ENCODE peak calls at places on chromosomes 12 and 14, in nine cellular contexts. One of them, this sample, is unnamed.

GRCh38 chr12:112347521-112347920 is 34.7 kb downstream of the HECTD4 start:
- DNase-seq in AG10803: peak; percentile 78
- DNase-seq in CD4-positive, alpha-beta T cell: no peak
- DNase-seq in heart right ventricle: no peak
- DNase-seq in fibroblast of lung: peak; percentile 93
- DNase-seq in astrocyte of the spinal cord: peak; percentile 96
- DNase-seq in cardiac fibroblast: peak; percentile 81
- DNase-seq in epithelial cell of proximal tubule: no peak
- DNase-seq in uterus: no peak
- DNase-seq in this sample: no peak

GRCh38 chr14:99242816-99243795 is 28.9 kb downstream of the BCL11B start:
- DNase-seq in fibroblast of lung: no peak
- DNase-seq in AG10803: no peak
- DNase-seq in uterus: no peak
- DNase-seq in cardiac fibroblast: no peak
- DNase-seq in epithelial cell of proximal tubule: no peak
- DNase-seq in heart right ventricle: no peak
- DNase-seq in CD4-positive, alpha-beta T cell: peak; percentile 54
- DNase-seq in astrocyte of the spinal cord: no peak
- DNase-seq in this sample: no peak

GRCh38 chr12:15599266-15600037 is 189.7 kb downstream of the EPS8 start:
- DNase-seq in cardiac fibroblast: peak; percentile 92
- DNase-seq in heart right ventricle: peak; percentile 70
- DNase-seq in uterus: peak; percentile 28
- DNase-seq in CD4-positive, alpha-beta T cell: no peak
- DNase-seq in AG10803: peak; percentile 77
- DNase-seq in epithelial cell of proximal tubule: peak; percentile 65
- DNase-seq in fibroblast of lung: peak; percentile 92
- DNase-seq in astrocyte of the spinal cord: peak; percentile 88
- DNase-seq in this sample: peak; percentile 27

GRCh38 chr12:46386877-46387629 is 14.5 kb upstream of the SLC38A2 start:
- DNase-seq in heart right ventricle: peak; percentile 61
- DNase-seq in uterus: peak; percentile 54
- DNase-seq in CD4-positive, alpha-beta T cell: no peak
- DNase-seq in epithelial cell of proximal tubule: no peak
- DNase-seq in cardiac fibroblast: peak; percentile 91
- DNase-seq in astrocyte of the spinal cord: peak; percentile 13
- DNase-seq in AG10803: peak; percentile 77
- DNase-seq in fibroblast of lung: peak; percentile 77
- DNase-seq in this sample: no peak

GRCh38 chr12:103855036-103855712 is 14.1 kb upstream of the NT5DC3 start:
- DNase-seq in astrocyte of the spinal cord: peak; percentile 91
- DNase-seq in epithelial cell of proximal tubule: no peak
- DNase-seq in CD4-positive, alpha-beta T cell: no peak
- DNase-seq in fibroblast of lung: peak; percentile 95
- DNase-seq in uterus: no peak
- DNase-seq in cardiac fibroblast: peak; percentile 73
- DNase-seq in AG10803: peak; percentile 47
- DNase-seq in heart right ventricle: no peak
- DNase-seq in this sample: no peak

GRCh38 chr12:114666746-114667668 is 17.0 kb downstream of the TBX3 start:
- DNase-seq in uterus: no peak
- DNase-seq in epithelial cell of proximal tubule: no peak
- DNase-seq in CD4-positive, alpha-beta T cell: no peak
- DNase-seq in astrocyte of the spinal cord: peak; percentile 15
- DNase-seq in heart right ventricle: no peak
- DNase-seq in fibroblast of lung: no peak
- DNase-seq in cardiac fibroblast: no peak
- DNase-seq in AG10803: no peak
- DNase-seq in this sample: no peak

GRCh38 chr14:100875126-100875525 is 28.4 kb downstream of the RTL1 start:
- DNase-seq in heart right ventricle: no peak
- DNase-seq in astrocyte of the spinal cord: no peak
- DNase-seq in cardiac fibroblast: no peak
- DNase-seq in fibroblast of lung: no peak
- DNase-seq in epithelial cell of proximal tubule: no peak
- DNase-seq in uterus: no peak
- DNase-seq in AG10803: no peak
- DNase-seq in CD4-positive, alpha-beta T cell: no peak
- DNase-seq in this sample: no peak

GRCh38 chr14:34387974-34388533 is 74.0 kb downstream of the SPTSSA start:
- DNase-seq in cardiac fibroblast: no peak
- DNase-seq in astrocyte of the spinal cord: no peak
- DNase-seq in CD4-positive, alpha-beta T cell: no peak
- DNase-seq in fibroblast of lung: peak; percentile 36
- DNase-seq in heart right ventricle: no peak
- DNase-seq in uterus: no peak
- DNase-seq in AG10803: no peak
- DNase-seq in epithelial cell of proximal tubule: no peak
- DNase-seq in this sample: no peak

GRCh38 chr14:93207468-93208308 is 632 bp downstream of the UBR7 start:
- DNase-seq in epithelial cell of proximal tubule: no peak
- DNase-seq in astrocyte of the spinal cord: peak; percentile 66
- DNase-seq in CD4-positive, alpha-beta T cell: no peak
- DNase-seq in heart right ventricle: peak; percentile 54
- DNase-seq in AG10803: peak; percentile 48
- DNase-seq in cardiac fibroblast: peak; percentile 61
- DNase-seq in uterus: peak; percentile 44
- DNase-seq in fibroblast of lung: peak; percentile 65
- DNase-seq in this sample: no peak

GRCh38 chr12:127401005-127401404 is 866.0 kb upstream of the TMEM132C start:
- DNase-seq in fibroblast of lung: peak; percentile 75
- DNase-seq in astrocyte of the spinal cord: peak; percentile 32
- DNase-seq in epithelial cell of proximal tubule: no peak
- DNase-seq in AG10803: peak; percentile 57
- DNase-seq in cardiac fibroblast: peak; percentile 65
- DNase-seq in heart right ventricle: no peak
- DNase-seq in uterus: no peak
- DNase-seq in CD4-positive, alpha-beta T cell: no peak
- DNase-seq in this sample: no peak

GRCh38 chr12:46663297-46663696 is 162.5 kb downstream of the SLC38A4 start:
- DNase-seq in fibroblast of lung: no peak
- DNase-seq in CD4-positive, alpha-beta T cell: no peak
- DNase-seq in uterus: no peak
- DNase-seq in heart right ventricle: no peak
- DNase-seq in astrocyte of the spinal cord: no peak
- DNase-seq in AG10803: no peak
- DNase-seq in epithelial cell of proximal tubule: no peak
- DNase-seq in cardiac fibroblast: no peak
- DNase-seq in this sample: no peak

GRCh38 chr14:63174760-63175191 is 29.5 kb upstream of the RHOJ start:
- DNase-seq in astrocyte of the spinal cord: peak; percentile 79
- DNase-seq in uterus: no peak
- DNase-seq in cardiac fibroblast: peak; percentile 88
- DNase-seq in CD4-positive, alpha-beta T cell: no peak
- DNase-seq in fibroblast of lung: peak; percentile 98
- DNase-seq in AG10803: peak; percentile 69
- DNase-seq in epithelial cell of proximal tubule: peak; percentile 13
- DNase-seq in heart right ventricle: peak; percentile 51
- DNase-seq in this sample: no peak

GRCh38 chr12:78494911-78495310 is 369.7 kb upstream of the SYT1 start:
- DNase-seq in fibroblast of lung: peak; percentile 56
- DNase-seq in heart right ventricle: no peak
- DNase-seq in astrocyte of the spinal cord: peak; percentile 42
- DNase-seq in AG10803: peak; percentile 54
- DNase-seq in cardiac fibroblast: peak; percentile 47
- DNase-seq in epithelial cell of proximal tubule: no peak
- DNase-seq in uterus: no peak
- DNase-seq in CD4-positive, alpha-beta T cell: no peak
- DNase-seq in this sample: no peak

GRCh38 chr12:65540140-65540539 is 261.7 kb downstream of the MSRB3 start:
- DNase-seq in astrocyte of the spinal cord: no peak
- DNase-seq in AG10803: no peak
- DNase-seq in uterus: no peak
- DNase-seq in cardiac fibroblast: no peak
- DNase-seq in heart right ventricle: no peak
- DNase-seq in CD4-positive, alpha-beta T cell: no peak
- DNase-seq in epithelial cell of proximal tubule: no peak
- DNase-seq in fibroblast of lung: no peak
- DNase-seq in this sample: no peak

GRCh38 chr14:76784266-76784874 is 23.1 kb downstream of the VASH1 start:
- DNase-seq in epithelial cell of proximal tubule: no peak
- DNase-seq in heart right ventricle: no peak
- DNase-seq in cardiac fibroblast: no peak
- DNase-seq in astrocyte of the spinal cord: no peak
- DNase-seq in fibroblast of lung: no peak
- DNase-seq in AG10803: no peak
- DNase-seq in uterus: no peak
- DNase-seq in CD4-positive, alpha-beta T cell: no peak
- DNase-seq in this sample: no peak

GRCh38 chr12:6532927-6533652 is 1.2 kb upstream of the GAPDH start:
- DNase-seq in epithelial cell of proximal tubule: no peak
- DNase-seq in uterus: peak; percentile 65
- DNase-seq in astrocyte of the spinal cord: peak; percentile 75
- DNase-seq in CD4-positive, alpha-beta T cell: no peak
- DNase-seq in heart right ventricle: peak; percentile 71
- DNase-seq in cardiac fibroblast: peak; percentile 71
- DNase-seq in AG10803: peak; percentile 75
- DNase-seq in fibroblast of lung: peak; percentile 70
- DNase-seq in this sample: no peak

GRCh38 chr14:82854851-82855250 is 1321.2 kb upstream of the SEL1L start:
- DNase-seq in uterus: no peak
- DNase-seq in epithelial cell of proximal tubule: no peak
- DNase-seq in AG10803: no peak
- DNase-seq in cardiac fibroblast: no peak
- DNase-seq in heart right ventricle: no peak
- DNase-seq in fibroblast of lung: no peak
- DNase-seq in astrocyte of the spinal cord: no peak
- DNase-seq in CD4-positive, alpha-beta T cell: no peak
- DNase-seq in this sample: no peak

GRCh38 chr12:2273288-2273687 is 220.5 kb downstream of the CACNA1C start:
- DNase-seq in uterus: peak; percentile 63
- DNase-seq in astrocyte of the spinal cord: peak; percentile 68
- DNase-seq in epithelial cell of proximal tubule: no peak
- DNase-seq in fibroblast of lung: peak; percentile 70
- DNase-seq in heart right ventricle: no peak
- DNase-seq in AG10803: peak; percentile 80
- DNase-seq in CD4-positive, alpha-beta T cell: no peak
- DNase-seq in cardiac fibroblast: peak; percentile 71
- DNase-seq in this sample: no peak
- TF ChIP-seq CTCF in uterus: peak; percentile 39
- TF ChIP-seq CTCF in astrocyte of the spinal cord: peak; percentile 63
- TF ChIP-seq CTCF in epithelial cell of proximal tubule: peak; percentile 40
- TF ChIP-seq CTCF in fibroblast of lung: peak; percentile 67
- TF ChIP-seq CTCF in heart right ventricle: peak; percentile 62
- TF ChIP-seq CTCF in AG10803: peak; percentile 59
- TF ChIP-seq CTCF in CD4-positive, alpha-beta T cell: no peak
- TF ChIP-seq CTCF in cardiac fibroblast: peak; percentile 41
- TF ChIP-seq CTCF in this sample: no peak

DNA sequence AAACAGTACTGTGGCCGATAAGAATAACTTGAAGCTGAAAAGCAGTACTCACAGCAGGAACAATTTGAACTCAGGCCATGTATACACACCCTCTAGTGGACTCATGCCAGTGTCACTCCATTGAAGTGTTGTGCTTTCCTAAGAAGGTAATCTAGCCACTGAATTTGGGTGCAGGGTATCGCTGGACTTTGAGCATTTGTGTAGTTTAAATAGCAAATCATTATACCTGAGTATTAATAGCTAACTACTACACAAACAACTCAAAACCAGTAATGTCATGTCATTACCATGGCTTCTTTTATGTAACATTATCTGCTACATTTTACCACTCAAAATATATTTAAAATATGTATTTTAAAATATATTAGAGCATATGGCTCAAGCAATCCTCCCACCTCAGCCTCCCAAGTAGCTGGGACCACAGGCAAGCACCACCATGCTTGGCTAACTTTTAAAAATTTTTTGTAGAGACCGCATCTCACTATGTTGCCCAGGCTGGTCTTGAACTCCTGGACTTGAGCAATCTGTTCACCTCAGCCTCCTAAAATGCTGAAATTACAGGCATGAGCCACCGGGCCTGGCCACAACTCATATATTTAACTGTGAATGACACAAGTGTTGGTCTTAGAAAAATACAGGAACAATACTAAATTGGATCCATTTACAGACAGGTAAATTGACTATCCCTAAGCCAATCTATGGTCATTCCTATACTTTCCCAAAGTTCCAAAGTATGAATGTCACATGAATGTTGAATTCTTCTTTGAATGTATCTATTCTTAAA is 25.6 kb upstream of the ARID4A start:
- DNase-seq in epithelial cell of proximal tubule: peak; percentile 59
- DNase-seq in AG10803: peak; percentile 22
- DNase-seq in heart right ventricle: peak; percentile 53
- DNase-seq in CD4-positive, alpha-beta T cell: no peak
- DNase-seq in cardiac fibroblast: peak; percentile 53
- DNase-seq in uterus: no peak
- DNase-seq in astrocyte of the spinal cord: peak; percentile 67
- DNase-seq in fibroblast of lung: peak; percentile 36
- DNase-seq in this sample: no peak
- TF ChIP-seq CTCF in epithelial cell of proximal tubule: peak; percentile 58
- TF ChIP-seq CTCF in AG10803: peak; percentile 14
- TF ChIP-seq CTCF in heart right ventricle: peak; percentile 25
- TF ChIP-seq CTCF in CD4-positive, alpha-beta T cell: no peak
- TF ChIP-seq CTCF in cardiac fibroblast: peak; percentile 29
- TF ChIP-seq CTCF in uterus: no peak
- TF ChIP-seq CTCF in astrocyte of the spinal cord: peak; percentile 31
- TF ChIP-seq CTCF in fibroblast of lung: no peak
- TF ChIP-seq CTCF in this sample: no peak

DNA sequence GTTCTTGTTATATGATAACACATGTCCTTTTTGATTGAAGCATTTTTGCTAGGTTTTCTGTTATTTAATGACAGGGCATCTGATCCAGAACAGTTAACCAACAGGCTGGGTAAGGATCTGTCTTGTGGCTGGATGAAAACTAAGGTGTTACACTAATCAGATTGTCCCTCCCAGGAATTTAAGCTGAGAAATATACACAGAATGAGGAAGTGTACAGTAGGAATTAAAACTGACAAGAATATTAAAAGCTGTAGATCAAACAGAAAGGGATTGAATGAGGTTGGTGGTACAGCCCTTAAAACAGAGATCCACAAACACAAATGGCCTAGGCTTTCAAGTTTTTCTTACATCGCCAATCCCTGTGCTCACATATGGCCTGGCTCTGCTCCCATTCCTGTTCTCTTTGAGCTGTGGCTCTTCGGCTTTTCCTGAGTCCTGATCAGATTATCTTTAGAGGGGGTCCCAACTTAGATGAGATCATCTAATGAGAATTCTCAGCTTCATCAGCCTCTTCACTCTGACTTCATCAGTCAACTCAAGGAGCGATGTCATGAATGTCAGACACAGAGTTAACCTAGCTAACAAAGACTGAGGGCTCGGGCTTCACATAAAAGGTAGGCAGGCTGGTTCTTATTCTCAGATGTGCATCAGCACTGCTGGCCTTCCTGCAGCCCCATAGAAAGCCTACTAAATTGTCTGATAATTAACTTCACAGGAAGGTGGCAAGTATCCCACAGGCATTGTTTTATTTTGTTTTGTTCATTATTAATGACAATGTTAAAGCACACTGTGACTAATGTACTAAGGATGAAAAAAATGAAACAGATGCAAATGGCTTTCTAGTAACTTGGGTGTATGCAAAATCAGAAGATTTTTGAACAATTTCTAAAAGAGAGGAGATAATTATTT is 11.4 kb downstream of the PYGL start:
- DNase-seq in heart right ventricle: no peak
- DNase-seq in cardiac fibroblast: no peak
- DNase-seq in CD4-positive, alpha-beta T cell: no peak
- DNase-seq in fibroblast of lung: peak; percentile 49
- DNase-seq in AG10803: peak; percentile 25
- DNase-seq in epithelial cell of proximal tubule: no peak
- DNase-seq in astrocyte of the spinal cord: no peak
- DNase-seq in uterus: no peak
- DNase-seq in this sample: no peak
- TF ChIP-seq CTCF in heart right ventricle: no peak
- TF ChIP-seq CTCF in cardiac fibroblast: no peak
- TF ChIP-seq CTCF in CD4-positive, alpha-beta T cell: no peak
- TF ChIP-seq CTCF in fibroblast of lung: no peak
- TF ChIP-seq CTCF in AG10803: no peak
- TF ChIP-seq CTCF in epithelial cell of proximal tubule: no peak
- TF ChIP-seq CTCF in astrocyte of the spinal cord: no peak
- TF ChIP-seq CTCF in uterus: no peak
- TF ChIP-seq CTCF in this sample: no peak

GRCh38 chr12:73935817-73936216 is 601.8 kb upstream of the ATXN7L3B start:
- DNase-seq in CD4-positive, alpha-beta T cell: no peak
- DNase-seq in heart right ventricle: no peak
- DNase-seq in uterus: no peak
- DNase-seq in cardiac fibroblast: no peak
- DNase-seq in AG10803: no peak
- DNase-seq in epithelial cell of proximal tubule: no peak
- DNase-seq in astrocyte of the spinal cord: peak; percentile 5
- DNase-seq in fibroblast of lung: no peak
- DNase-seq in this sample: no peak
- TF ChIP-seq CTCF in CD4-positive, alpha-beta T cell: no peak
- TF ChIP-seq CTCF in heart right ventricle: no peak
- TF ChIP-seq CTCF in uterus: no peak
- TF ChIP-seq CTCF in cardiac fibroblast: no peak
- TF ChIP-seq CTCF in AG10803: no peak
- TF ChIP-seq CTCF in epithelial cell of proximal tubule: peak; percentile 65
- TF ChIP-seq CTCF in astrocyte of the spinal cord: peak; percentile 40
- TF ChIP-seq CTCF in fibroblast of lung: no peak
- TF ChIP-seq CTCF in this sample: no peak